ENCODE peak calls at places on chromosomes 7 and 10, in ten cellular contexts. I is heart left ventricle; P is CD4-positive, alpha-beta T cell; A is tibial artery; B is endodermal cell; W is AG09309; R is GM12865; U is IMR-90; F is progenitor cell of endocrine pancreas; M is mesothelial cell of epicardium. O is an unnamed sample.

GRCh38 chr10:93160829-93161228 is 87.1 kb downstream of the CYP26A1 start:
- DNase-seq in B (no peak), R (no peak), A (peak; percentile 85), P (no peak), W (peak; percentile 86), M (no peak), I (peak; percentile 31), F (no peak), U (peak; percentile 39), O (no peak)

GRCh38 chr10:121873236-121873635 is 54.6 kb downstream of the ATE1 start:
- DNase-seq in R (no peak), U (peak; percentile 10), A (no peak), F (no peak), I (no peak), P (no peak), B (no peak), W (no peak), M (no peak), O (no peak)

GRCh38 chr10:45495438-45496152 is 121.6 kb downstream of the ALOX5 start:
- DNase-seq in I (no peak), B (no peak), W (no peak), A (no peak), U (no peak), R (no peak), F (no peak), P (no peak), M (no peak), O (no peak)

GRCh38 chr10:77770868-77771175 is 133.2 kb upstream of the KCNMA1 start:
- DNase-seq in P (no peak), W (no peak), R (no peak), I (no peak), U (no peak), M (no peak), A (no peak), B (peak; percentile 49), F (no peak), O (no peak)

GRCh38 chr7:37448637-37449331 is at the start of gene ELMO1:
- DNase-seq in F (peak; percentile 58), A (peak; percentile 85), I (peak; percentile 84), W (no peak), U (peak; percentile 6), B (peak; percentile 93), P (peak; percentile 72), M (peak; percentile 68), R (peak; percentile 94), O (peak; percentile 72)

GRCh38 chr7:154953006-154953684 is 49.8 kb downstream of the PAXIP1 start:
- DNase-seq in P (peak; percentile 63), R (peak; percentile 73), U (peak; percentile 29), F (peak; percentile 26), I (peak; percentile 51), A (no peak), B (peak; percentile 94), M (peak; percentile 54), W (no peak), O (peak; percentile 39)

GRCh38 chr10:119543814-119544642 is 1.5 kb upstream of the RGS10 start:
- DNase-seq in I (no peak), U (no peak), P (no peak), W (no peak), R (no peak), B (peak; percentile 76), A (no peak), F (no peak), M (no peak), O (no peak)

GRCh38 chr7:55504093-55504859 is 68.0 kb downstream of the VOPP1 start:
- DNase-seq in B (no peak), R (no peak), A (peak; percentile 21), P (no peak), M (no peak), I (no peak), U (peak; percentile 44), F (no peak), W (no peak), O (no peak)

GRCh38 chr7:111678986-111679385 is 116.7 kb upstream of the IMMP2L start:
- DNase-seq in B (no peak), R (no peak), F (no peak), P (no peak), U (no peak), A (no peak), W (no peak), M (no peak), I (no peak), O (no peak)

GRCh38 chr10:124214610-124215009 is 121.2 kb upstream of the CHST15 start:
- DNase-seq in B (no peak), A (no peak), W (no peak), U (no peak), R (no peak), P (no peak), I (no peak), M (no peak), F (no peak), O (no peak)

GRCh38 chr7:146659732-146660131 is 543.1 kb downstream of the CNTNAP2 start:
- DNase-seq in W (no peak), F (no peak), U (no peak), M (no peak), R (no peak), A (no peak), I (no peak), P (no peak), B (no peak), O (no peak)

GRCh38 chr10:99535764-99536399 is 3.1 kb downstream of the NKX2-3 start:
- DNase-seq in A (no peak), F (no peak), M (no peak), P (no peak), I (no peak), R (no peak), B (peak; percentile 80), W (no peak), U (no peak), O (no peak)

GRCh38 chr10:79159785-79160184 is 91.0 kb downstream of the ZMIZ1 start:
- DNase-seq in A (peak; percentile 94), B (no peak), W (no peak), U (peak; percentile 68), P (no peak), M (no peak), R (no peak), F (no peak), I (peak; percentile 86), O (no peak)

GRCh38 chr7:20141666-20142065 is 75.5 kb downstream of the MACC1 start:
- DNase-seq in W (no peak), I (no peak), M (no peak), P (no peak), U (peak; percentile 39), A (no peak), R (no peak), B (no peak), F (no peak), O (no peak)

GRCh38 chr7:148919859-148920258 is 35.8 kb upstream of the EZH2 start:
- DNase-seq in B (no peak), A (no peak), R (peak; percentile 63), M (no peak), F (no peak), P (no peak), U (no peak), I (no peak), W (no peak), O (no peak)

GRCh38 chr10:31758495-31758894 is 170.1 kb downstream of the ARHGAP12 start:
- DNase-seq in A (peak; percentile 66), I (no peak), P (no peak), W (peak; percentile 70), F (no peak), M (no peak), B (no peak), U (no peak), R (no peak), O (no peak)

GRCh38 chr7:48242846-48243245 is 71.6 kb downstream of the ABCA13 start:
- DNase-seq in W (no peak), U (no peak), M (no peak), A (no peak), F (no peak), P (no peak), R (no peak), I (no peak), B (no peak), O (no peak)

GRCh38 chr7:47331179-47331565 is 250.7 kb downstream of the TNS3 start:
- DNase-seq in U (no peak), W (no peak), P (no peak), B (no peak), I (no peak), R (no peak), F (no peak), A (no peak), M (no peak), O (no peak)

DNA sequence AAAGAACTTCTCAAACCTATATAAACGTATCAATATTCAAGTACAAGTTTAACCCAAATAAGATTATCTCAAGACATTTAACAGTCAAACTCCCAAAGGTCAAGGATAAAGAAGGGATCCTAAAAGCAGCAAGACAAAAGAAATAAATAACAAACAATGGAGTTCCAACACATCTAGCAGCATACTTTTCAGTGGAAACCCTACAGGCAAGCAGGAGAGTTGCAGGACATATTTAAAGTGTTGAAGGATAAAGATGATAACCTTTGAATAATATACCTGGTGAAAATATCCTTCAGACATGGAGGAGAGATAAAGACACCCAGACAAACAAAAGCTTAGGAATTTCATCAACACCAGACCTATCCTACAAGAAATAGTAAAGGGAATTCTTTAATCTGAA is 82.8 kb downstream of the TES start:
- DNase-seq in I (no peak), F (no peak), M (no peak), B (no peak), P (no peak), U (no peak), R (no peak), A (no peak), W (no peak), O (no peak)
- TF ChIP-seq CTCF in I (no peak), F (peak; percentile 35), M (no peak), B (peak; percentile 66), P (no peak), U (no peak), R (peak; percentile 20), A (no peak), W (no peak), O (no peak)

GRCh38 chr7:143494622-143495021 is 16.9 kb downstream of the TAS2R41 start:
- DNase-seq in M (no peak), I (no peak), A (no peak), P (no peak), B (no peak), U (peak; percentile 45), R (no peak), W (no peak), F (no peak), O (no peak)
- TF ChIP-seq CTCF in M (peak; percentile 54), I (no peak), A (no peak), P (no peak), B (peak; percentile 46), U (peak; percentile 28), R (no peak), W (no peak), F (no peak), O (no peak)

DNA sequence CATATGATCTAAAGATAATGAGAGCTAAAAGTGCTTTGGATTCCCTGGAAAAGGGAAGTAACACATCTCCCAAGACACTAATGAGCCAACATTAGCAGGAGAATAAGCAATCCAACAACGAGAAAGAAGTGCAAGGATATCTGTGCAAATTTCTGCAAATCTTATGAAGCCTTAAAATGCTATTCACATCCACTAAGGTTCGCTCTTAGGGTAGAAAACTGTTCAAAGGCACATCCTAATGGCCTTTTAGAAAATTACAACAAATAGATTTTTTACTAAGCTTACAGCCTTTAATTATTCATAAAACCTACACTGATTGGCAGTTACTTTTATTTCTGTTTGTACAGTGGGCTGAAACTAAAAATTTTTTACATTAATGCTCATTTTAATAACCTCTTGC is 100.3 kb downstream of the RAPGEF5 start:
- DNase-seq in U (no peak), R (no peak), B (no peak), W (no peak), A (no peak), M (no peak), F (no peak), I (no peak), P (no peak), O (no peak)
- TF ChIP-seq CTCF in U (no peak), R (no peak), B (no peak), W (peak; percentile 9), A (peak; percentile 48), M (no peak), F (no peak), I (peak; percentile 30), P (no peak), O (no peak)

GRCh38 chr10:72260588-72261322 is 13.0 kb upstream of the DDIT4 start:
- DNase-seq in B (peak; percentile 99), P (peak; percentile 82), A (peak; percentile 92), F (peak; percentile 88), W (no peak), R (peak; percentile 93), I (peak; percentile 91), M (peak; percentile 85), U (peak; percentile 62), O (peak; percentile 85)
- TF ChIP-seq CTCF in B (peak; percentile 51), P (no peak), A (no peak), F (no peak), W (peak; percentile 10), R (peak; percentile 14), I (no peak), M (no peak), U (no peak), O (no peak)

O was measured in natural killer cell.